ENCODE peak calls at places on chromosomes 13 and 19, in five cellular contexts. S, Y, K, C and Z are unnamed samples.

GRCh38 chr13:93689333-93689732 is 462.7 kb downstream of the GPC6 start:
- DNase-seq in S (no peak), C (no peak), Y (no peak), K (no peak), Z (no peak)

GRCh38 chr13:36282818-36283432 is 14.7 kb downstream of the CCDC169 start:
- DNase-seq in K (no peak), C (no peak), S (no peak), Y (no peak), Z (no peak)

GRCh38 chr19:46493236-46494114 is 2.2 kb downstream of the PNMA8B start:
- DNase-seq in Y (no peak), C (no peak), S (no peak), K (no peak), Z (no peak)

GRCh38 chr19:50510121-50510670 is 795 bp downstream of the JOSD2 start:
- DNase-seq in Y (no peak), C (no peak), S (no peak), K (peak), Z (no peak)

GRCh38 chr19:6402834-6403608 is 10.1 kb upstream of the GTF2F1 start:
- DNase-seq in C (no peak), Y (no peak), K (no peak), S (no peak), Z (no peak)

GRCh38 chr19:29771708-29772415 is 39.9 kb upstream of the CCNE1 start:
- DNase-seq in Y (no peak), C (peak), S (no peak), K (peak), Z (no peak)

GRCh38 chr19:18322318-18322758 is 538 bp downstream of the LSM4 start:
- DNase-seq in Y (no peak), C (no peak), S (no peak), K (peak), Z (no peak)

GRCh38 chr13:39941236-39941635 is 285.8 kb downstream of the COG6 start:
- DNase-seq in C (no peak), S (no peak), Y (no peak), K (no peak), Z (no peak)

GRCh38 chr19:43726736-43727592 is 11.1 kb downstream of the IRGC start:
- DNase-seq in S (no peak), Y (no peak), C (no peak), K (no peak), Z (no peak)

GRCh38 chr13:70457474-70457873 is 349.2 kb upstream of the KLHL1 start:
- DNase-seq in K (no peak), C (no peak), S (no peak), Y (no peak), Z (no peak)

GRCh38 chr13:87677334-87678234 is 6.4 kb downstream of the SLITRK5 start:
- DNase-seq in K (peak), C (no peak), Y (no peak), S (no peak), Z (no peak)

GRCh38 chr13:28849441-28849840 is 29.3 kb downstream of the MTUS2 start:
- DNase-seq in S (no peak), C (no peak), K (no peak), Y (no peak), Z (no peak)

GRCh38 chr19:1177322-1178114 is 3.5 kb upstream of the SBNO2 start:
- DNase-seq in S (no peak), C (no peak), K (no peak), Y (no peak), Z (no peak)

GRCh38 chr19:7272856-7273578 is 21.2 kb downstream of the INSR start:
- DNase-seq in C (no peak), S (no peak), Y (no peak), K (no peak), Z (no peak)